ENCODE peak calls at places on chromosome 13, in seven cellular contexts. U is H1, O is GM12892, S is HepG2, B is SK-N-SH, L is GM12878, E is K562. R is an unnamed sample.

GRCh38 chr13:26476111-26476743 is 81.3 kb upstream of the WASF3 start:
- DNase-seq in U (peak; percentile 76), B (no peak), O (no peak), S (peak; percentile 34), L (no peak), E (no peak), R (no peak)

GRCh38 chr13:20140487-20140886 is 20.4 kb downstream of the GJA3 start:
- DNase-seq in U (no peak), O (no peak), B (no peak), L (no peak), E (no peak), S (no peak), R (no peak)

GRCh38 chr13:63651394-63651793 is 2235.7 kb upstream of the PCDH20 start:
- DNase-seq in L (no peak), E (no peak), U (no peak), O (no peak), B (no peak), S (no peak), R (no peak)

GRCh38 chr13:64758520-64758919 is 2471.6 kb downstream of the PCDH9 start:
- DNase-seq in B (no peak), S (no peak), O (no peak), E (no peak), L (no peak), U (no peak), R (no peak)

GRCh38 chr13:21010621-21011020 is 50.8 kb downstream of the LATS2 start:
- DNase-seq in B (no peak), E (peak; percentile 68), O (no peak), U (no peak), S (peak; percentile 44), L (no peak), R (no peak)

GRCh38 chr13:93547886-93548285 is 321.3 kb downstream of the GPC6 start:
- DNase-seq in B (no peak), O (no peak), E (no peak), U (no peak), S (no peak), L (no peak), R (no peak)

GRCh38 chr13:78372581-78372980 is 230.8 kb downstream of the POU4F1 start:
- DNase-seq in B (no peak), S (no peak), O (no peak), L (no peak), U (no peak), E (no peak), R (no peak)

GRCh38 chr13:31518666-31519065 is 220.7 kb upstream of the RXFP2 start:
- DNase-seq in E (no peak), B (no peak), L (no peak), O (no peak), S (no peak), U (no peak), R (no peak)

GRCh38 chr13:63693696-63694095 is 2278.0 kb upstream of the PCDH20 start:
- DNase-seq in L (no peak), B (no peak), E (no peak), U (no peak), O (no peak), S (no peak), R (no peak)

GRCh38 chr13:106533101-106533939 is 2.1 kb downstream of the EFNB2 start:
- DNase-seq in O (peak; percentile 25), E (no peak), U (peak; percentile 82), B (peak; percentile 84), S (peak; percentile 21), L (no peak), R (no peak)

GRCh38 chr13:46858776-46859175 is 38.1 kb downstream of the HTR2A start:
- DNase-seq in L (no peak), U (no peak), S (no peak), O (no peak), E (no peak), B (no peak), R (no peak)

GRCh38 chr13:75219479-75220237 is 262.3 kb downstream of the TBC1D4 start:
- DNase-seq in U (peak; percentile 97), E (peak; percentile 72), S (peak; percentile 25), L (peak; percentile 7), O (peak; percentile 77), B (peak; percentile 89), R (peak; percentile 77)

GRCh38 chr13:94641432-94641941 is 39.8 kb downstream of the GPR180 start:
- DNase-seq in L (no peak), O (no peak), E (no peak), U (no peak), B (peak; percentile 26), S (no peak), R (no peak)

GRCh38 chr13:27789495-27790303 is 2.6 kb upstream of the GSX1 start:
- DNase-seq in U (peak; percentile 63), E (no peak), S (peak; percentile 20), B (no peak), O (no peak), L (no peak), R (no peak)

GRCh38 chr13:62846302-62846701 is 1430.7 kb upstream of the PCDH20 start:
- DNase-seq in L (no peak), E (no peak), U (no peak), O (no peak), B (no peak), S (no peak), R (no peak)

GRCh38 chr13:113220141-113220598 is 10.8 kb downstream of the CUL4A start:
- DNase-seq in E (peak; percentile 78), S (peak; percentile 84), U (no peak), B (no peak), L (no peak), O (no peak), R (no peak)

GRCh38 chr13:103876571-103876970 is 810.4 kb upstream of the SLC10A2 start:
- DNase-seq in E (no peak), S (no peak), L (no peak), U (no peak), O (no peak), B (no peak), R (no peak)

GRCh38 chr13:26323764-26324163 is 69.8 kb downstream of the CDK8 start:
- DNase-seq in U (no peak), O (no peak), S (no peak), B (no peak), E (no peak), L (no peak), R (no peak)

GRCh38 chr13:47858678-47859050 is 142.4 kb downstream of the SUCLA2 start:
- DNase-seq in E (no peak), O (no peak), S (no peak), U (no peak), L (no peak), B (no peak), R (no peak)

DNA sequence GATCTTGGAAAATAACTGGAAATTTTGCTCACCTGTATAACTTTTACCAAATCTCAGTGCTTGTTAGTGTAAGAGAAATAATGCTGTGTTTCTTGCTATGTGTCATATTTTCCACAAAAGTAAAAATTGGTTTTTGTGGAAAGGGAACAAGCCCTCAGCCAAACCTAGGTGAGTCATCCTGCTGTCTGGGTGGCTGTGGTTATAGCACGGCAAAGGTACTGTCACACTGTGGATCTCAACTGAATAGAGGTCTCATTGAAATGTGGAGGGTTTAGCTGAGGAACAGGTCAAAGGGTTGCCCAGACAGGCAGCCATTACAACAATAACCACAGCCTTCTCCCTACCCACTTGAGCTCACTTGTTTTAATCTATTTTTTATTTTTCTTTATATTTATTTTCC is 338.8 kb upstream of the DACH1 start:
- DNase-seq in E (no peak), B (no peak), L (no peak), U (no peak), S (no peak), O (no peak), R (no peak)
- TF ChIP-seq TAF1 in E (no peak), B (no peak), L (no peak), U (no peak), S (no peak), O (no peak), R (no peak)

GRCh38 chr13:81142306-81142999 is 801.5 kb upstream of the SPRY2 start:
- DNase-seq in O (no peak), S (no peak), B (no peak), E (no peak), L (no peak), U (no peak), R (no peak)
- TF ChIP-seq POLR2AphosphoS5 in O (no peak), S (no peak), B (no peak), E (no peak), L (no peak), U (no peak), R (no peak)

DNA sequence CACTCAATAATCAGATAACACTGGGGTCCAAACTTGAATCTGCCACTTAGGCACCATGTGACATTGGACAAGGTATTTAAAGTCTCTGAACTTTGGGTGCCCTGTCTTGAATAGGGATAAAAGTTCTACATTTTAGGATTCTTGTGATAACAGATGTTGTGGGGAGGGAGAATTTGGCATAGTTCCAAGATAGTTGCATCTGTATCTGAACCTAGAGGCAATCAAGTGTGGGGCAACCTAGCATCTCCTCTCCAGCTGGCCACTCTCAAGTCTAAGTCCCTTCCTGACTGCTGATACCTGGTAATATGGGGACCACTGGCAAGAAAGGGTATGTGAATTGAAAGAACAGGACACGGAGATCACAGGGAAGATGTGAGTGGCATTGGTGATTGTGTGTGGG is 256.1 kb downstream of the FOXO1 start:
- DNase-seq in O (no peak), E (no peak), U (no peak), S (no peak), L (no peak), B (no peak), R (no peak)
- TF ChIP-seq TAF1 in O (no peak), E (no peak), U (no peak), S (no peak), L (no peak), B (no peak), R (no peak)

GRCh38 chr13:98129059-98129741 is 13.7 kb upstream of the FARP1 start:
- DNase-seq in B (no peak), E (no peak), L (no peak), O (no peak), S (no peak), U (no peak), R (no peak)
- TF ChIP-seq POLR2AphosphoS5 in B (no peak), E (no peak), L (no peak), O (no peak), S (no peak), U (no peak), R (no peak)

DNA sequence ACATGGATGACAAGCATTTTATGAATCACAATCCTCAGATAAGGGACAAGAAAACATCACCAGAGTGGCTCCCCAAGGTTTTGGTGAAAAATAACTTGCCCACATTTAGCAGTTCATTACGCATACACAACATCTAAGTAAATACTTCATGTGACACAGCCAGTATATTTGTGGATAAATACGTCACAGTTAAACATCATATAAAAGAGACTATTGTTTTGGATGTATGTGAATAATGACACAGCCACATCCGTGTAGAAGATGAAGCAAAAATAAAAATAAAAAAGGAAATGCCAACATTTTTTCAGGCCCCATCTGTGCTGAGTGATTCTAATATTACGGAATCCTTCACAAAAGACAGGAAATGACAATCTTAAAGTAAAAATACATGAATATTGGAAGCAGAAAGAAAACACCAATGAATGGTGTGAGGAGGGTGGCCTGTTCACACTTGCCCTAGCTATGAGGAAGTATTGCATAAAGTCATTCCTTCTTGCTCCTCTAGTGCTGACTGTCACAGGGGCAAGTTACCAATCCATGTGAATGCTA is 457.1 kb downstream of the KLF12 start:
- DNase-seq in E (no peak), B (no peak), O (no peak), U (no peak), S (no peak), L (no peak), R (no peak)
- TF ChIP-seq TAF1 in E (no peak), B (no peak), O (no peak), U (no peak), S (no peak), L (no peak), R (no peak)

R was measured in GM12891.